ENCODE peak calls at places on chromosomes 6 and 20, in ten cellular contexts. I is HS-27A, T is COR-L47, F is NCI-H187 treated with DMSO at 0.1 percent for 48 hours, B is cardiac fibroblast, E is hepatic stellate cell, S is coronary artery, J is A549, W is AG08396, M is thyroid gland. D is an unnamed sample.

GRCh38 chr6:105431226-105431625 is 28.3 kb upstream of the PREP start:
- DNase-seq in I (no peak), T (peak), F (no peak), B (peak), E (no peak), S (no peak), J (peak), W (peak), M (no peak), D (no peak)

GRCh38 chr20:51481311-51481997 is 61.1 kb downstream of the NFATC2 start:
- DNase-seq in I (no peak), T (no peak), F (no peak), B (no peak), E (no peak), S (no peak), J (no peak), W (no peak), M (peak), D (peak)

GRCh38 chr6:150320450-150320849 is 48.4 kb upstream of the IYD start:
- DNase-seq in I (no peak), T (no peak), F (no peak), B (no peak), E (no peak), S (no peak), J (no peak), W (no peak), M (peak), D (no peak)

GRCh38 chr20:4227085-4227821 is 211.9 kb upstream of the RNF24 start:
- DNase-seq in I (no peak), T (no peak), F (no peak), B (peak), E (peak), S (no peak), J (peak), W (peak), M (no peak), D (peak)

GRCh38 chr6:42352856-42353564 is 98.7 kb downstream of the TRERF1 start:
- DNase-seq in I (peak), T (no peak), F (no peak), B (peak), E (peak), S (no peak), J (peak), W (peak), M (no peak), D (no peak)

GRCh38 chr6:126063512-126064146 is 77.3 kb downstream of the TRMT11 start:
- DNase-seq in I (no peak), T (no peak), F (no peak), B (peak), E (peak), S (no peak), J (peak), W (no peak), M (no peak), D (no peak)

GRCh38 chr6:6684365-6684833 is 95.9 kb downstream of the LY86 start:
- DNase-seq in I (no peak), T (no peak), F (no peak), B (no peak), E (no peak), S (no peak), J (no peak), W (no peak), M (no peak), D (peak)

GRCh38 chr20:36957875-36958667 is 6.6 kb upstream of the SAMHD1 start:
- DNase-seq in I (no peak), T (no peak), F (no peak), B (no peak), E (no peak), S (no peak), J (no peak), W (no peak), M (no peak), D (peak)

GRCh38 chr6:110367001-110367400 is 8.9 kb upstream of the METTL24 start:
- DNase-seq in I (no peak), T (no peak), F (no peak), B (no peak), E (no peak), S (no peak), J (no peak), W (no peak), M (no peak), D (peak)

GRCh38 chr6:127192911-127193503 is 73.7 kb upstream of the RNF146 start:
- DNase-seq in I (no peak), T (no peak), F (no peak), B (peak), E (no peak), S (no peak), J (no peak), W (no peak), M (no peak), D (no peak)

GRCh38 chr20:35146299-35146921 is 726 bp downstream of the EDEM2 start:
- DNase-seq in I (no peak), T (peak), F (no peak), B (peak), E (peak), S (no peak), J (no peak), W (peak), M (peak), D (peak)

GRCh38 chr6:109336221-109336955 is 45.9 kb downstream of the CD164 start:
- DNase-seq in I (no peak), T (peak), F (no peak), B (peak), E (peak), S (no peak), J (peak), W (peak), M (peak), D (no peak)

GRCh38 chr6:30684386-30685156 is 1.9 kb downstream of the PPP1R18 start:
- DNase-seq in I (no peak), T (no peak), F (no peak), B (peak), E (peak), S (no peak), J (no peak), W (peak), M (no peak), D (peak)

GRCh38 chr6:2938632-2939083 is 32.7 kb downstream of the SERPINB6 start:
- DNase-seq in I (no peak), T (no peak), F (no peak), B (peak), E (no peak), S (no peak), J (peak), W (no peak), M (no peak), D (no peak)

GRCh38 chr6:84582997-84583396 is 181.4 kb downstream of the TBX18 start:
- DNase-seq in I (no peak), T (no peak), F (no peak), B (peak), E (no peak), S (no peak), J (no peak), W (no peak), M (no peak), D (no peak)

GRCh38 chr6:52759085-52759484 is 4.2 kb downstream of the GSTA2 start:
- DNase-seq in I (no peak), T (no peak), F (no peak), B (no peak), E (no peak), S (no peak), J (no peak), W (no peak), M (no peak), D (no peak)

GRCh38 chr6:11632795-11633511 is 95.4 kb downstream of the TMEM170B start:
- DNase-seq in I (no peak), T (no peak), F (no peak), B (peak), E (peak), S (no peak), J (peak), W (peak), M (no peak), D (no peak)

D was measured in activated CD8-positive, alpha-beta T cell treated with anti-CD3 and anti-CD28 coated beads for 36 hours.